ENCODE peak calls at places on chromosomes 6 and 20, in five cellular contexts. A is naive thymus-derived CD4-positive, alpha-beta T cell; Z is aorta; O is uterus; X is CD8-positive, alpha-beta T cell. Q is an unnamed sample. For H3K9me3, the result is how much of the 10 kb centered on the place peaks cover.

GRCh38 chr6:20879121-20879520 is 344.9 kb downstream of the CDKAL1 start:
- DNase-seq in O (no peak), A (no peak), Z (no peak), X (no peak), Q (no peak)

GRCh38 chr20:5971203-5971602 is 20.8 kb downstream of the MCM8 start:
- DNase-seq in O (no peak), A (no peak), X (no peak), Z (no peak), Q (no peak)

GRCh38 chr20:45950330-45950646 is 15.8 kb downstream of the PCIF1 start:
- DNase-seq in O (no peak), Z (no peak), A (no peak), X (no peak), Q (no peak)

GRCh38 chr6:46453221-46453620 is 38.0 kb downstream of the RCAN2 start:
- DNase-seq in Z (no peak), O (no peak), A (no peak), X (no peak), Q (no peak)

GRCh38 chr6:156060013-156060412 is 604.4 kb upstream of the NOX3 start:
- DNase-seq in O (no peak), A (peak), X (no peak), Z (no peak), Q (no peak)

GRCh38 chr6:17054647-17055046 is 47.2 kb upstream of the STMND1 start:
- DNase-seq in A (no peak), Z (no peak), O (no peak), X (no peak), Q (no peak)

GRCh38 chr20:23419995-23420901 is 1.0 kb downstream of the NAPB start:
- DNase-seq in X (peak), O (peak), Z (peak), A (peak), Q (peak)

GRCh38 chr6:19368511-19368910 is 468.7 kb upstream of the ID4 start:
- DNase-seq in Z (no peak), O (no peak), A (no peak), X (no peak), Q (no peak)

GRCh38 chr20:325889-326644 is 715 bp downstream of the SOX12 start:
- DNase-seq in X (peak), O (peak), Z (peak), A (peak), Q (peak)

GRCh38 chr6:90273863-90274262 is 22.8 kb downstream of the BACH2 start:
- DNase-seq in Z (no peak), X (no peak), A (no peak), O (no peak), Q (no peak)

GRCh38 chr20:2118783-2119182 is 17.2 kb downstream of the STK35 start:
- DNase-seq in A (no peak), O (no peak), X (no peak), Z (no peak), Q (no peak)

GRCh38 chr6:3317741-3318211 is 59.0 kb downstream of the PSMG4 start:
- DNase-seq in Z (no peak), A (no peak), X (no peak), O (no peak), Q (no peak)

GRCh38 chr6:16238057-16238657 is at the start of gene GMPR:
- DNase-seq in Z (peak), O (peak), A (peak), X (peak), Q (peak)

GRCh38 chr6:40116829-40117228 is 182.6 kb upstream of the MOCS1 start:
- DNase-seq in A (no peak), X (no peak), O (no peak), Z (no peak), Q (no peak)

GRCh38 chr20:25289886-25290597 is 42.2 kb downstream of the PYGB start:
- DNase-seq in Z (peak), O (no peak), A (no peak), X (no peak), Q (no peak)

GRCh38 chr20:60050193-60050960 is 92.2 kb downstream of the CDH26 start:
- DNase-seq in Z (peak), X (no peak), O (no peak), A (no peak), Q (no peak)

GRCh38 chr20:63490416-63490815 is 8.5 kb downstream of the EEF1A2 start:
- DNase-seq in A (no peak), Z (no peak), O (no peak), X (no peak), Q (no peak)

GRCh38 chr20:50776122-50776795 is 18.6 kb upstream of the BCAS4 start:
- DNase-seq in A (no peak), O (peak), Z (peak), X (no peak), Q (no peak)

GRCh38 chr20:64119301-64119680 is 11.9 kb upstream of the NPBWR2 start:
- DNase-seq in X (no peak), A (no peak), Z (no peak), O (no peak), Q (no peak)

GRCh38 chr6:22666021-22666420 is 96.7 kb downstream of the HDGFL1 start:
- DNase-seq in Z (no peak), X (no peak), A (no peak), O (no peak), Q (no peak)

GRCh38 chr6:110618591-110619267 is 142.3 kb upstream of the SLC22A16 start:
- DNase-seq in A (no peak), X (no peak), O (no peak), Z (no peak), Q (no peak)

DNA sequence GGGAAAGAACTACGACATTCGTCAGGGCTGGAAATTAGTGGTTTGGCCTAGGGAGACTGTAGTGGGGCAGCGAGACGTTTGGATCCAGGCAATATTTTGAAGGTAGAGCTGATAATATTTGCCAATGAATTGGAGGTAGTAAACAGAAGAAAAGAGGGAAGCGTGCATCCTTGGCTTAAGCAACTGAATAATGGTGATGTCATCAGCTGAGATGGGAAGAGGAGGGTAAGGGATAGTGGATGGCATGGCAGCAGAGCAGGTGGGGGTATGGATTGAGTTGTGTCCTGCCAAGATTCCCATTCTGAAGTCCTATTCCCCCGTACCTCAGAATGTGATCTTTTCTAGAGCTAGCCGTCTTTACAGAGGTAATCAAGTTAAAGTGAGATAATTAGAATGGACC is 119.2 kb downstream of the PDE7B start:
- DNase-seq in A (no peak), Z (no peak), O (no peak), X (no peak), Q (no peak)
- H3K9me3 ChIP-seq in A (under half), Z (under half), O (under half), X (under half), Q (under half)

GRCh38 chr6:9834233-9834632 is 580.6 kb downstream of the TFAP2A start:
- DNase-seq in A (no peak), X (no peak), O (no peak), Z (no peak), Q (no peak)

GRCh38 chr6:9825526-9825925 is 589.3 kb downstream of the TFAP2A start:
- DNase-seq in A (no peak), O (no peak), Z (no peak), X (no peak), Q (no peak)

GRCh38 chr6:9831783-9832182 is 583.1 kb downstream of the TFAP2A start:
- DNase-seq in O (no peak), X (no peak), A (no peak), Z (no peak), Q (no peak)

GRCh38 chr6:9830808-9831207 is 584.1 kb downstream of the TFAP2A start:
- DNase-seq in O (no peak), A (no peak), Z (no peak), X (no peak), Q (no peak)
- H3K9me3 ChIP-seq in O (under half), A (under half), Z (under half), X (under half), Q (under half)

GRCh38 chr20:55744896-55745295 is 260.4 kb downstream of the CBLN4 start:
- DNase-seq in O (no peak), A (no peak), Z (no peak), X (no peak), Q (no peak)

GRCh38 chr20:55745840-55746239 is 259.5 kb downstream of the CBLN4 start:
- DNase-seq in A (no peak), Z (no peak), X (no peak), O (no peak), Q (no peak)

DNA sequence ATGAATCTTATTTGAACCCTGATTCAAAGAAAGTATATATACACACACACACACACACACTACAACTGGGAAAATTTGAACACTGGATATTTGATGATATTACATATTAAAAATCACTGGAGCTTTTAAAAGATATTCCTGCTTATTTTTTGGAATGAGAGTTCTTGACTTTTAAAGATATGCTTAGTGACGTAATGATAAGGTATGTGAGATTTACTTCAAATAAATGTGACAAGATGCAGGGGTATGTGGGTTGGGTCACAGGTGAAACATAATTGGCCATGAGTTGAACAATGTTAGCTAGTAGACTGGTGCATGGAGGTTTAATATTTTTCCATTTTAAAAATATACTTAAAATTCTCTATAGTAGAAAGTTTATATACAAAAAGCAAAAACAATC is 258.6 kb downstream of the CBLN4 start:
- DNase-seq in Z (no peak), X (no peak), A (no peak), O (no peak), Q (no peak)
- H3K9me3 ChIP-seq in Z (under half), X (under half), A (under half), O (under half), Q (under half)

GRCh38 chr20:29689411-29690225 is 1567.8 kb upstream of the DEFB115 start:
- DNase-seq in A (no peak), X (no peak), O (no peak), Z (peak), Q (no peak)
- H3K9me3 ChIP-seq in A (under half), X (under half), O (under half), Z (under half), Q (under half)

GRCh38 chr20:39968495-39968894 is 720.5 kb downstream of the MAFB start:
- DNase-seq in Z (no peak), A (no peak), X (no peak), O (no peak), Q (no peak)
- H3K9me3 ChIP-seq in Z (under half), A (under half), X (under half), O (under half), Q (under half)

GRCh38 chr6:158292016-158292415 is 20.2 kb upstream of the TULP4 start:
- DNase-seq in O (no peak), Z (no peak), A (no peak), X (no peak), Q (no peak)

GRCh38 chr6:158290040-158290439 is 22.2 kb upstream of the TULP4 start:
- DNase-seq in O (no peak), Z (no peak), X (no peak), A (no peak), Q (no peak)

GRCh38 chr6:158290659-158291058 is 21.6 kb upstream of the TULP4 start:
- DNase-seq in X (peak), O (no peak), A (peak), Z (no peak), Q (no peak)

GRCh38 chr6:158293122-158293521 is 19.1 kb upstream of the TULP4 start:
- DNase-seq in X (no peak), O (no peak), A (no peak), Z (no peak), Q (no peak)
- H3K9me3 ChIP-seq in X (under half), O (under half), A (under half), Z (under half), Q (under half)

GRCh38 chr6:121641158-121641557 is 205.7 kb downstream of the GJA1 start:
- DNase-seq in A (no peak), O (no peak), Z (no peak), X (no peak), Q (no peak)

GRCh38 chr6:121633309-121633708 is 197.9 kb downstream of the GJA1 start:
- DNase-seq in X (no peak), Z (no peak), A (no peak), O (no peak), Q (no peak)

GRCh38 chr6:121630716-121631115 is 195.3 kb downstream of the GJA1 start:
- DNase-seq in X (no peak), Z (no peak), O (no peak), A (no peak), Q (no peak)

GRCh38 chr6:121639041-121639440 is 203.6 kb downstream of the GJA1 start:
- DNase-seq in O (no peak), X (no peak), A (no peak), Z (no peak), Q (no peak)

GRCh38 chr6:121635355-121635754 is 199.9 kb downstream of the GJA1 start:
- DNase-seq in A (no peak), Z (no peak), O (no peak), X (no peak), Q (no peak)
- H3K9me3 ChIP-seq in A (under half), Z (under half), O (under half), X (under half), Q (under half)

GRCh38 chr6:24672573-24673182 is 5.8 kb downstream of the ACOT13 start:
- DNase-seq in X (no peak), A (no peak), O (no peak), Z (no peak), Q (no peak)

GRCh38 chr6:24668997-24669361 is 2.1 kb downstream of the ACOT13 start:
- DNase-seq in O (no peak), X (no peak), A (no peak), Z (no peak), Q (no peak)

DNA sequence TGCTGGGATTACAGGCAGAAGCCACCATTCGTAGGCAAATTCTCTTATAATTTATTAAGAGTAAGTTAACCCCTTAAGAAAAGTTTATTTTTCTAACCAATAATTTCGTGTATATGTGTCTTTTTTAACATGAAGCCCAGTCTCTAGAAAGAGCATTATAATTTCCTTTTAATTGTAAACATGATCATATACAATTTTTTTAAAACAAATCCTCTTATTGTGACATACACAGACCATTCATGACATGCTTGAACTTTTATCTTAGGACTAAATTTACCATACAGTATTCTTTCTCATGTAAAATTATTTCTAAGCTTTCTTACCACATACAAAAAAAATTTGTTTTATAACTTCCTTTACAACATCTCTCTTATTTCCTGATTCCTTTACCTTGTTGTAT is 6.7 kb downstream of the ACOT13 start:
- DNase-seq in X (no peak), A (no peak), Z (no peak), O (no peak), Q (no peak)
- H3K9me3 ChIP-seq in X (under half), A (under half), Z (under half), O (under half), Q (under half)

GRCh38 chr6:44762496-44762895 is 375.0 kb downstream of the CDC5L start:
- DNase-seq in X (no peak), A (no peak), Z (no peak), O (no peak), Q (no peak)

DNA sequence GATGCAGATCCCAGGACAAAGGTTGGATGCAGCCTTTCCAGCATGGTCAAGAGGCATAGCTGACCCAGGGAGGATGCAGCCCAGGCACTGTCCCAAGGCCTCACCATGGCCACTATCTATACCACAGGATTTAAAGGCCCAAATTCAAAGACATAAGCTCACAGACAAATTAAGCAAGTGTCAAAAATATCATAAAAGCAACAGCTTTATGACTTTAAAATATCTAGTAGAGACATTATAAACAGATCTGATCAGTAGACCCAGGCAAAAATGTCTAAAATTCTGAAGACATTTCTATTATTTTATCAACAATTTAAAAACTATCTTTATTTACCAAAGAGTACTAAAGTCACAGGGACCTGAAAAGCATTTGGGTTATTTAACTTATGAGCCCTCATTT is 373.5 kb downstream of the CDC5L start:
- DNase-seq in O (no peak), A (no peak), X (no peak), Z (no peak), Q (no peak)
- H3K9me3 ChIP-seq in O (under half), A (under half), X (under half), Z (under half), Q (under half)

Q was measured in T-helper 17 cell.